ENCODE peak calls at places on chromosome 10, in seven cellular contexts. Q, N, O, S, V, C and E are unnamed samples.

GRCh38 chr10:83012866-83013265 is 1126.4 kb upstream of the GHITM start:
- DNase-seq in Q (no peak), N (no peak), O (no peak), S (no peak), V (no peak), C (no peak), E (no peak)

GRCh38 chr10:92385836-92386235 is 94.9 kb downstream of the MARCHF5 start:
- DNase-seq in Q (no peak), N (no peak), O (no peak), S (no peak), V (no peak), C (no peak), E (no peak)

GRCh38 chr10:11730779-11731178 is 11.4 kb upstream of the ECHDC3 start:
- DNase-seq in Q (no peak), N (no peak), O (no peak), S (no peak), V (no peak), C (no peak), E (no peak)

GRCh38 chr10:124035928-124036558 is 57.4 kb downstream of the CHST15 start:
- DNase-seq in Q (peak; percentile 93), N (peak; percentile 57), O (no peak), S (peak; percentile 41), V (no peak), C (no peak), E (no peak)

GRCh38 chr10:677038-677437 is 12.4 kb downstream of the DIP2C start:
- DNase-seq in Q (no peak), N (no peak), O (no peak), S (peak; percentile 23), V (no peak), C (no peak), E (no peak)

GRCh38 chr10:85934586-85934985 is 432.0 kb downstream of the GRID1 start:
- DNase-seq in Q (no peak), N (no peak), O (no peak), S (no peak), V (no peak), C (no peak), E (no peak)

GRCh38 chr10:131834152-131834810 is 66.5 kb upstream of the PPP2R2D start:
- DNase-seq in Q (no peak), N (no peak), O (no peak), S (no peak), V (no peak), C (no peak), E (no peak)

GRCh38 chr10:71584902-71585578 is 134.5 kb downstream of the C10orf105 start:
- DNase-seq in Q (no peak), N (no peak), O (peak; percentile 20), S (no peak), V (no peak), C (no peak), E (no peak)

GRCh38 chr10:29237786-29238185 is 51.1 kb upstream of the LYZL1 start:
- DNase-seq in Q (no peak), N (no peak), O (no peak), S (no peak), V (no peak), C (no peak), E (no peak)

GRCh38 chr10:71756441-71757191 is 16.7 kb downstream of the VSIR start:
- DNase-seq in Q (no peak), N (no peak), O (no peak), S (peak; percentile 81), V (no peak), C (no peak), E (no peak)

GRCh38 chr10:88385601-88386203 is 197.4 kb downstream of the RNLS start:
- DNase-seq in Q (peak; percentile 52), N (peak; percentile 58), O (no peak), S (peak; percentile 90), V (no peak), C (no peak), E (peak; percentile 25)

GRCh38 chr10:123759496-123760070 is 93.4 kb downstream of the GPR26 start:
- DNase-seq in Q (no peak), N (no peak), O (no peak), S (no peak), V (no peak), C (no peak), E (no peak)

GRCh38 chr10:62456611-62457101 is 82.5 kb downstream of the ZNF365 start:
- DNase-seq in Q (peak; percentile 63), N (no peak), O (peak; percentile 6), S (peak; percentile 21), V (no peak), C (no peak), E (no peak)

GRCh38 chr10:84264611-84265141 is 19.8 kb downstream of the RGR start:
- DNase-seq in Q (peak; percentile 70), N (peak; percentile 77), O (peak; percentile 66), S (peak; percentile 53), V (peak; percentile 81), C (no peak), E (peak; percentile 78)

GRCh38 chr10:125824736-125825135 is 1.4 kb downstream of the BCCIP start:
- DNase-seq in Q (no peak), N (no peak), O (peak; percentile 61), S (no peak), V (no peak), C (no peak), E (no peak)

GRCh38 chr10:60262647-60263126 is 127.0 kb downstream of the ANK3 start:
- DNase-seq in Q (no peak), N (no peak), O (no peak), S (no peak), V (no peak), C (no peak), E (no peak)

GRCh38 chr10:11869211-11869610 is 46.1 kb downstream of the PROSER2 start:
- DNase-seq in Q (no peak), N (no peak), O (no peak), S (no peak), V (no peak), C (no peak), E (no peak)

GRCh38 chr10:88186335-88186734 is 322.9 kb downstream of the PTEN start:
- DNase-seq in Q (no peak), N (no peak), O (peak; percentile 87), S (no peak), V (no peak), C (no peak), E (no peak)

GRCh38 chr10:88810196-88810961 is 7.8 kb downstream of the LIPM start:
- DNase-seq in Q (peak; percentile 27), N (peak; percentile 18), O (peak; percentile 72), S (peak; percentile 66), V (no peak), C (peak; percentile 42), E (peak; percentile 38)

GRCh38 chr10:113958631-113959382 is 84.9 kb upstream of the ADRB1 start:
- DNase-seq in Q (peak; percentile 25), N (peak; percentile 20), O (peak; percentile 93), S (no peak), V (no peak), C (no peak), E (no peak)

GRCh38 chr10:94402204-94403033 is at the start of gene TBC1D12:
- DNase-seq in Q (peak; percentile 93), N (peak; percentile 57), O (peak; percentile 97), S (peak; percentile 32), V (peak; percentile 95), C (peak; percentile 98), E (peak; percentile 96)

GRCh38 chr10:72336259-72337038 is 18.3 kb downstream of the DNAJB12 start:
- DNase-seq in Q (no peak), N (no peak), O (no peak), S (no peak), V (no peak), C (no peak), E (no peak)

GRCh38 chr10:71600856-71601255 is 118.7 kb downstream of the C10orf105 start:
- DNase-seq in Q (no peak), N (peak; percentile 25), O (peak; percentile 55), S (no peak), V (no peak), C (no peak), E (no peak)

GRCh38 chr10:99365761-99366160 is 36.6 kb downstream of the CNNM1 start:
- DNase-seq in Q (no peak), N (no peak), O (no peak), S (no peak), V (no peak), C (no peak), E (no peak)

GRCh38 chr10:33196710-33197406 is 137.6 kb downstream of the NRP1 start:
- DNase-seq in Q (no peak), N (no peak), O (no peak), S (no peak), V (no peak), C (no peak), E (no peak)

GRCh38 chr10:11528286-11528685 is 83.2 kb downstream of the USP6NL start:
- DNase-seq in Q (no peak), N (no peak), O (no peak), S (no peak), V (no peak), C (no peak), E (no peak)

GRCh38 chr10:34650156-34650555 is 164.9 kb downstream of the PARD3 start:
- DNase-seq in Q (no peak), N (no peak), O (no peak), S (no peak), V (no peak), C (no peak), E (no peak)

GRCh38 chr10:95273393-95274312 is 17.1 kb downstream of the PDLIM1 start:
- DNase-seq in Q (no peak), N (no peak), O (peak; percentile 94), S (no peak), V (no peak), C (peak; percentile 92), E (no peak)

GRCh38 chr10:7484456-7485266 is 73.8 kb upstream of the SFMBT2 start:
- DNase-seq in Q (peak; percentile 26), N (peak; percentile 37), O (no peak), S (peak; percentile 96), V (no peak), C (no peak), E (no peak)

GRCh38 chr10:112274831-112275230 is 8.4 kb upstream of the TECTB start:
- DNase-seq in Q (no peak), N (no peak), O (no peak), S (no peak), V (no peak), C (no peak), E (no peak)

GRCh38 chr10:59864141-59864962 is 42.0 kb downstream of the CCDC6 start:
- DNase-seq in Q (no peak), N (no peak), O (no peak), S (no peak), V (no peak), C (no peak), E (no peak)

GRCh38 chr10:70518695-70519094 is 40.1 kb downstream of the PALD1 start:
- DNase-seq in Q (no peak), N (no peak), O (peak; percentile 70), S (no peak), V (no peak), C (no peak), E (no peak)

GRCh38 chr10:56622335-56622973 is 261.4 kb upstream of the ZWINT start:
- DNase-seq in Q (peak; percentile 17), N (no peak), O (no peak), S (no peak), V (no peak), C (no peak), E (no peak)

GRCh38 chr10:71522438-71523144 is 125.9 kb downstream of the CDH23 start:
- DNase-seq in Q (no peak), N (no peak), O (no peak), S (no peak), V (no peak), C (no peak), E (no peak)

GRCh38 chr10:132535065-132535651 is 2.4 kb upstream of the INPP5A start:
- DNase-seq in Q (no peak), N (no peak), O (no peak), S (no peak), V (no peak), C (no peak), E (no peak)

GRCh38 chr10:112307631-112308502 is 24.7 kb downstream of the TECTB start:
- DNase-seq in Q (peak; percentile 69), N (peak; percentile 29), O (peak; percentile 43), S (peak; percentile 29), V (peak; percentile 72), C (no peak), E (peak; percentile 83)

GRCh38 chr10:113093188-113094113 is 143.4 kb downstream of the TCF7L2 start:
- DNase-seq in Q (no peak), N (no peak), O (peak; percentile 77), S (peak; percentile 51), V (peak; percentile 14), C (no peak), E (peak; percentile 15)

GRCh38 chr10:60235001-60235400 is 154.7 kb downstream of the ANK3 start:
- DNase-seq in Q (no peak), N (no peak), O (peak; percentile 54), S (no peak), V (no peak), C (no peak), E (no peak)